ENCODE peak calls at places on chromosomes 4 and X, in five cellular contexts. T, S, P, H and W are unnamed samples.

GRCh38 chrX:29652484-29652883 is 562.9 kb upstream of the MAGEB2 start:
- DNase-seq in T (no peak), S (no peak), P (no peak), H (peak), W (peak)

GRCh38 chr4:184815046-184815877 is 10.5 kb downstream of the ACSL1 start:
- DNase-seq in T (peak), S (peak), P (peak), H (peak), W (no peak)

GRCh38 chr4:154465085-154465484 is 26.5 kb downstream of the DCHS2 start:
- DNase-seq in T (no peak), S (no peak), P (no peak), H (no peak), W (no peak)

GRCh38 chr4:186029731-186030421 is 39.1 kb upstream of the TLR3 start:
- DNase-seq in T (no peak), S (peak), P (peak), H (peak), W (peak)

GRCh38 chr4:122329876-122330595 is 48.8 kb upstream of the ADAD1 start:
- DNase-seq in T (no peak), S (no peak), P (no peak), H (peak), W (no peak)

GRCh38 chr4:155399974-155400697 is 23.4 kb upstream of the MAP9 start:
- DNase-seq in T (no peak), S (no peak), P (no peak), H (no peak), W (no peak)

GRCh38 chrX:64313624-64314023 is 81.6 kb downstream of the MTMR8 start:
- DNase-seq in T (no peak), S (no peak), P (no peak), H (no peak), W (no peak)

GRCh38 chr4:152979731-152980330 is 43.7 kb downstream of the FHDC1 start:
- DNase-seq in T (no peak), S (no peak), P (no peak), H (no peak), W (no peak)

GRCh38 chr4:40283413-40283812 is 51.7 kb upstream of the CHRNA9 start:
- DNase-seq in T (no peak), S (no peak), P (no peak), H (no peak), W (no peak)

GRCh38 chr4:88517825-88518224 is 5.8 kb downstream of the PYURF start:
- DNase-seq in T (no peak), S (no peak), P (no peak), H (no peak), W (no peak)

GRCh38 chrX:46979340-46979739 is 67.1 kb downstream of the JADE3 start:
- DNase-seq in T (no peak), S (no peak), P (no peak), H (peak), W (peak)

GRCh38 chr4:145181091-145181501 is 707 bp upstream of the OTUD4 start:
- DNase-seq in T (no peak), S (no peak), P (no peak), H (no peak), W (no peak)

GRCh38 chr4:94411296-94411695 is 40.4 kb upstream of the PDLIM5 start:
- DNase-seq in T (no peak), S (no peak), P (no peak), H (no peak), W (no peak)

GRCh38 chr4:82287720-82288119 is 86.1 kb downstream of the HNRNPD start:
- DNase-seq in T (no peak), S (no peak), P (no peak), H (no peak), W (no peak)

GRCh38 chrX:152817082-152817744 is 13.3 kb downstream of the CETN2 start:
- DNase-seq in T (peak), S (no peak), P (no peak), H (peak), W (peak)